ENCODE peak calls at places on chromosome 5, in five cellular contexts. Q is NAMALWA, G is T-helper 9 cell, P is non-pigmented ciliary epithelial cell, O is Right ventricle myocardium inferior. T is an unnamed sample.

GRCh38 chr5:113770648-113771047 is 257.2 kb downstream of the YTHDC2 start:
- DNase-seq in O (no peak), G (no peak), P (no peak), Q (no peak), T (no peak)

GRCh38 chr5:88892669-88893068 is 9.7 kb upstream of the MEF2C start:
- DNase-seq in P (no peak), Q (no peak), G (no peak), O (no peak), T (no peak)

GRCh38 chr5:42927730-42928129 is 112.4 kb downstream of the ANXA2R start:
- DNase-seq in Q (no peak), P (no peak), O (no peak), G (no peak), T (no peak)

GRCh38 chr5:143226361-143226760 is 177.1 kb downstream of the NR3C1 start:
- DNase-seq in O (no peak), G (no peak), Q (no peak), P (no peak), T (no peak)

GRCh38 chr5:115179959-115180709 is 10.4 kb upstream of the TRIM36 start:
- DNase-seq in P (no peak), O (no peak), G (no peak), Q (no peak), T (peak; percentile 34)

GRCh38 chr5:93593476-93594060 is 10.5 kb downstream of the NR2F1 start:
- DNase-seq in Q (no peak), O (peak; percentile 46), G (no peak), P (no peak), T (no peak)

GRCh38 chr5:62212648-62213047 is 93.4 kb upstream of the KIF2A start:
- DNase-seq in G (no peak), O (no peak), P (no peak), Q (no peak), T (no peak)

GRCh38 chr5:143576721-143577484 is 173.4 kb upstream of the NR3C1 start:
- DNase-seq in P (no peak), Q (no peak), G (no peak), O (no peak), T (no peak)

GRCh38 chr5:51646482-51646881 is 263.2 kb downstream of the ISL1 start:
- DNase-seq in O (no peak), G (no peak), Q (no peak), P (no peak), T (no peak)

GRCh38 chr5:84430863-84431663 is 46.4 kb upstream of the EDIL3 start:
- DNase-seq in O (no peak), P (no peak), G (no peak), Q (no peak), T (no peak)

GRCh38 chr5:67770431-67771025 is 445.0 kb upstream of the PIK3R1 start:
- DNase-seq in O (no peak), P (no peak), Q (no peak), G (no peak), T (no peak)

GRCh38 chr5:142972064-142972463 is 201.9 kb downstream of the ARHGAP26 start:
- DNase-seq in O (no peak), P (no peak), G (no peak), Q (no peak), T (no peak)

GRCh38 chr5:9699681-9700080 is 69.5 kb upstream of the TAS2R1 start:
- DNase-seq in G (no peak), P (no peak), O (no peak), Q (no peak), T (no peak)

GRCh38 chr5:157907479-157907878 is 48.5 kb upstream of the CLINT1 start:
- DNase-seq in G (no peak), P (no peak), O (no peak), Q (no peak), T (no peak)

GRCh38 chr5:52915176-52915875 is 73.8 kb upstream of the ITGA2 start:
- DNase-seq in O (peak; percentile 31), P (no peak), G (peak; percentile 18), Q (peak; percentile 85), T (no peak)

GRCh38 chr5:32275421-32275765 is 37.3 kb downstream of the MTMR12 start:
- DNase-seq in Q (no peak), P (no peak), O (no peak), G (no peak), T (no peak)

GRCh38 chr5:177040814-177041410 is 18.4 kb downstream of the ZNF346 start:
- DNase-seq in O (no peak), G (no peak), Q (no peak), P (no peak), T (peak; percentile 54)

GRCh38 chr5:72134226-72134625 is 27.0 kb downstream of the MAP1B start:
- DNase-seq in P (peak; percentile 38), O (no peak), G (no peak), Q (no peak), T (no peak)

GRCh38 chr5:108655750-108656450 is 91.8 kb upstream of the FER start:
- DNase-seq in Q (no peak), P (no peak), G (no peak), O (no peak), T (peak; percentile 57)

GRCh38 chr5:171162602-171163001 is 146.4 kb upstream of the TLX3 start:
- DNase-seq in O (no peak), P (no peak), Q (peak; percentile 27), G (no peak), T (no peak)

GRCh38 chr5:151017897-151018296 is 2.5 kb upstream of the GPX3 start:
- DNase-seq in G (no peak), P (no peak), Q (no peak), O (no peak), T (no peak)

GRCh38 chr5:52277101-52277500 is 510.6 kb upstream of the ITGA1 start:
- DNase-seq in P (no peak), O (no peak), G (no peak), Q (no peak), T (no peak)

GRCh38 chr5:89417990-89418820 is 535.2 kb upstream of the MEF2C start:
- DNase-seq in O (peak; percentile 22), G (no peak), Q (no peak), P (no peak), T (no peak)

GRCh38 chr5:116564756-116565593 is 9.6 kb downstream of the SEMA6A start:
- DNase-seq in O (no peak), P (no peak), Q (no peak), G (no peak), T (no peak)

GRCh38 chr5:20254748-20255147 is 266.7 kb upstream of the CDH18 start:
- DNase-seq in G (no peak), P (no peak), Q (no peak), O (no peak), T (no peak)